ENCODE peak calls at places on chromosomes 13 and 19, in eight cellular contexts. X is PC-9; P is Karpas-422; I is naive thymus-derived CD4-positive, alpha-beta T cell; D is aorta; T is left lung; K is hepatocyte; V is testis. Y is an unnamed sample.

GRCh38 chr19:48344892-48345291 is 18.8 kb downstream of the TMEM143 start:
- DNase-seq in K (no peak), X (no peak), D (no peak), P (peak; percentile 68), T (no peak), V (no peak), I (no peak), Y (no peak)

GRCh38 chr13:41864658-41865057 is 96.3 kb downstream of the VWA8 start:
- DNase-seq in X (no peak), T (no peak), D (no peak), K (no peak), I (no peak), V (no peak), P (no peak), Y (peak; percentile 12)

GRCh38 chr19:4100647-4101495 is 23.1 kb downstream of the MAP2K2 start:
- DNase-seq in D (peak; percentile 38), P (no peak), T (no peak), I (no peak), K (no peak), X (no peak), V (no peak), Y (no peak)

GRCh38 chr19:29372921-29373797 is 152.6 kb upstream of the VSTM2B start:
- DNase-seq in V (no peak), D (no peak), I (no peak), X (no peak), K (peak; percentile 2), P (no peak), T (no peak), Y (no peak)

GRCh38 chr19:30877591-30878230 is 471.5 kb downstream of the TSHZ3 start:
- DNase-seq in I (no peak), V (peak; percentile 27), D (no peak), P (no peak), K (no peak), X (no peak), T (no peak), Y (no peak)

GRCh38 chr19:24054044-24054935 is 32.7 kb upstream of the ZNF254 start:
- DNase-seq in V (no peak), X (peak; percentile 96), K (peak; percentile 54), T (no peak), I (no peak), D (no peak), P (no peak), Y (peak; percentile 94)

GRCh38 chr19:29845576-29846176 is 33.9 kb downstream of the CCNE1 start:
- DNase-seq in I (peak; percentile 54), P (peak; percentile 64), T (no peak), D (peak; percentile 58), X (no peak), K (peak; percentile 66), V (peak; percentile 57), Y (peak; percentile 71)

GRCh38 chr19:42024622-42025111 is 30.6 kb upstream of the ATP1A3 start:
- DNase-seq in P (no peak), X (no peak), K (peak; percentile 54), V (peak; percentile 35), T (no peak), I (no peak), D (peak; percentile 63), Y (peak; percentile 89)

GRCh38 chr19:5207806-5208205 is 132.8 kb downstream of the PTPRS start:
- DNase-seq in X (no peak), V (no peak), K (peak; percentile 1), P (no peak), D (no peak), T (no peak), I (no peak), Y (no peak)

GRCh38 chr19:5152013-5152763 is 183.3 kb downstream of the KDM4B start:
- DNase-seq in K (no peak), P (no peak), T (peak; percentile 60), D (no peak), V (no peak), X (no peak), I (no peak), Y (no peak)

GRCh38 chr19:16631465-16631864 is 3.5 kb upstream of the MED26 start:
- DNase-seq in T (no peak), V (no peak), K (no peak), P (no peak), D (no peak), I (no peak), X (no peak), Y (no peak)

GRCh38 chr19:45640849-45641273 is 1.7 kb upstream of the EML2 start:
- DNase-seq in P (no peak), K (peak; percentile 31), X (no peak), D (no peak), T (no peak), V (no peak), I (peak; percentile 55), Y (no peak)

GRCh38 chr19:33143897-33144405 is 12.0 kb downstream of the WDR88 start:
- DNase-seq in I (peak; percentile 47), X (no peak), T (peak; percentile 86), V (peak; percentile 80), D (peak; percentile 65), K (peak; percentile 77), P (peak; percentile 87), Y (peak; percentile 76)

GRCh38 chr13:92804926-92805325 is 421.7 kb upstream of the GPC6 start:
- DNase-seq in I (no peak), P (no peak), K (no peak), T (no peak), D (no peak), V (no peak), X (no peak), Y (no peak)

GRCh38 chr13:92805766-92806165 is 420.8 kb upstream of the GPC6 start:
- DNase-seq in V (no peak), X (no peak), K (no peak), T (no peak), D (no peak), I (no peak), P (no peak), Y (no peak)

GRCh38 chr13:92808007-92808406 is 418.6 kb upstream of the GPC6 start:
- DNase-seq in K (no peak), I (no peak), V (no peak), D (no peak), P (no peak), T (no peak), X (no peak), Y (no peak)

GRCh38 chr13:92807343-92807742 is 419.3 kb upstream of the GPC6 start:
- DNase-seq in K (no peak), D (no peak), X (no peak), P (no peak), V (no peak), T (no peak), I (no peak), Y (no peak)

GRCh38 chr13:92806215-92806614 is 420.4 kb upstream of the GPC6 start:
- DNase-seq in I (no peak), K (no peak), V (no peak), D (no peak), P (no peak), T (no peak), X (no peak), Y (peak; percentile 28)
- H3K4me3 ChIP-seq in I (peak overlapping the region; percentile 14), K (no peak overlapping the region), V (peak overlapping the region; percentile 27), D (peak overlapping the region; percentile 34), P (peak overlapping the region; percentile 65), T (peak overlapping the region; percentile 33), X (peak overlapping the region; percentile 49), Y (peak overlapping the region; percentile 69)

GRCh38 chr13:101473458-101473857 is 21.0 kb downstream of the ITGBL1 start:
- DNase-seq in T (no peak), I (no peak), K (no peak), X (no peak), V (no peak), D (peak; percentile 76), P (no peak), Y (peak; percentile 91)
- H3K4me3 ChIP-seq in T (no peak overlapping the region), I (no peak overlapping the region), K (no peak overlapping the region), X (no peak overlapping the region), V (no peak overlapping the region), D (no peak overlapping the region), P (no peak overlapping the region), Y (no peak overlapping the region)

GRCh38 chr19:57803594-57804325 is 11.0 kb downstream of the ZNF552 start:
- DNase-seq in I (no peak), P (no peak), V (no peak), X (peak; percentile 53), K (peak; percentile 61), T (no peak), D (peak; percentile 64), Y (peak; percentile 78)

GRCh38 chr19:57802269-57802668 is 12.4 kb downstream of the ZNF552 start:
- DNase-seq in D (no peak), T (no peak), I (no peak), X (no peak), K (no peak), V (no peak), P (peak; percentile 86), Y (no peak)

GRCh38 chr19:57807541-57807940 is 7.2 kb downstream of the ZNF552 start:
- DNase-seq in I (no peak), P (no peak), V (no peak), K (no peak), T (no peak), X (no peak), D (no peak), Y (peak; percentile 51)

GRCh38 chr19:57800696-57801095 is 14.0 kb downstream of the ZNF552 start:
- DNase-seq in V (no peak), I (no peak), P (no peak), K (no peak), T (no peak), X (no peak), D (no peak), Y (no peak)

DNA sequence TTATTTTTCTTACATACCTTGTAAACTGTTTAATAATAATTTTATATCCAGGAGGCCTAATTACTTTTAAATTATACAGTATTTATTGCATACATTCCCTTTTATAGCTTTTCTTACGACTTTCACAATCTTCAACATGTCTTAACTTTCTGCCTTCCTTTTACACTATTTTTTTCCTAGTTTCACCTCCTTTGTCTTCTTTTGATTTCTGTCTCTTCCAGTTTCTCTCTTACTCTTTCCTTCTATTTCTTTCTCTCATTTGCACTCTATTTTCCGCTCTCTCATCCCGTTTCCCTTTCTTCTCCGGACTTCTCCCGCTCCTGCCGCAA is 11.5 kb downstream of the ZNF552 start:
- DNase-seq in X (no peak), T (no peak), K (no peak), D (no peak), P (no peak), V (no peak), I (no peak), Y (no peak)
- H3K4me3 ChIP-seq in X (peak overlapping the region; percentile 61), T (peak overlapping the region; percentile 45), K (peak overlapping the region; percentile 43), D (peak overlapping the region; percentile 98), P (no peak overlapping the region), V (peak overlapping the region; percentile 54), I (peak overlapping the region; percentile 43), Y (peak overlapping the region; percentile 94)

DNA sequence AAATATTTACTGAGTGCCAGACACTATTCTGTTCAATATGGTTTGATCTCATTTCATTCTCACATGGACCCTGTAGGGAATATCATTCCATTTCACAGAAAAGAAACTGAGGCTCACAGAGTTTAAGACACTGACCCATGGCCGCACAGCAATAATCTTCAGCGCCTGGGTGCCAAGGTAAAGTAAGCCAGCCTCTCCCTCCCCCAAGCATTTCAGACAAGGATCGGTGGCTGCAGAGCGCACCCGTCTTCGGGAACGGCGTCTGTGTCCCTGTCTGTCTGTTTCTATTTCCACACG is 4.3 kb upstream of the PDE4A start:
- DNase-seq in X (no peak), P (no peak), V (no peak), D (no peak), I (no peak), T (no peak), K (no peak), Y (no peak)
- H3K4me3 ChIP-seq in X (peak overlapping the region; percentile 66), P (peak overlapping the region; percentile 45), V (peak overlapping the region; percentile 49), D (no peak overlapping the region), I (peak overlapping the region; percentile 43), T (peak overlapping the region; percentile 43), K (peak overlapping the region; percentile 30), Y (peak overlapping the region; percentile 84)